ENCODE peak calls at places on chromosomes 12 and 14, in eight cellular contexts. P, X, I, M, T, Q, R and W are unnamed samples. For H3K4me1, the result is how much of the 10 kb centered on the place peaks cover.

GRCh38 chr14:58922211-58922940 is 266.1 kb upstream of the DAAM1 start:
- DNase-seq in P (no peak), X (no peak), I (no peak), M (no peak), T (no peak), Q (no peak), R (no peak), W (no peak)

GRCh38 chr12:131808744-131809371 is 19.3 kb upstream of the MMP17 start:
- DNase-seq in P (no peak), X (peak), I (no peak), M (no peak), T (no peak), Q (no peak), R (no peak), W (peak)

GRCh38 chr12:84113666-84114065 is 798.9 kb downstream of the SLC6A15 start:
- DNase-seq in P (no peak), X (no peak), I (no peak), M (no peak), T (no peak), Q (no peak), R (no peak), W (no peak)

GRCh38 chr14:61280526-61281185 is 482 bp downstream of the TMEM30B start:
- DNase-seq in P (peak), X (peak), I (peak), M (no peak), T (peak), Q (peak), R (peak), W (no peak)

GRCh38 chr14:92847220-92848148 is 53.4 kb downstream of the GOLGA5 start:
- DNase-seq in P (no peak), X (no peak), I (no peak), M (no peak), T (no peak), Q (no peak), R (no peak), W (no peak)

GRCh38 chr12:34294671-34295365 is 272.5 kb downstream of the ALG10 start:
- DNase-seq in P (no peak), X (peak), I (peak), M (no peak), T (no peak), Q (no peak), R (no peak), W (no peak)

GRCh38 chr14:104145826-104146642 is 7.6 kb downstream of the KIF26A start:
- DNase-seq in P (no peak), X (no peak), I (peak), M (no peak), T (peak), Q (peak), R (peak), W (no peak)

GRCh38 chr12:131105736-131106356 is 152.1 kb downstream of the ADGRD1 start:
- DNase-seq in P (no peak), X (peak), I (no peak), M (no peak), T (no peak), Q (peak), R (peak), W (no peak)

GRCh38 chr14:51210594-51210993 is 29.5 kb upstream of the TMX1 start:
- DNase-seq in P (no peak), X (no peak), I (no peak), M (no peak), T (no peak), Q (no peak), R (no peak), W (no peak)

GRCh38 chr14:96961895-96962294 is 164.7 kb downstream of the VRK1 start:
- DNase-seq in P (no peak), X (no peak), I (no peak), M (no peak), T (no peak), Q (no peak), R (no peak), W (no peak)

DNA sequence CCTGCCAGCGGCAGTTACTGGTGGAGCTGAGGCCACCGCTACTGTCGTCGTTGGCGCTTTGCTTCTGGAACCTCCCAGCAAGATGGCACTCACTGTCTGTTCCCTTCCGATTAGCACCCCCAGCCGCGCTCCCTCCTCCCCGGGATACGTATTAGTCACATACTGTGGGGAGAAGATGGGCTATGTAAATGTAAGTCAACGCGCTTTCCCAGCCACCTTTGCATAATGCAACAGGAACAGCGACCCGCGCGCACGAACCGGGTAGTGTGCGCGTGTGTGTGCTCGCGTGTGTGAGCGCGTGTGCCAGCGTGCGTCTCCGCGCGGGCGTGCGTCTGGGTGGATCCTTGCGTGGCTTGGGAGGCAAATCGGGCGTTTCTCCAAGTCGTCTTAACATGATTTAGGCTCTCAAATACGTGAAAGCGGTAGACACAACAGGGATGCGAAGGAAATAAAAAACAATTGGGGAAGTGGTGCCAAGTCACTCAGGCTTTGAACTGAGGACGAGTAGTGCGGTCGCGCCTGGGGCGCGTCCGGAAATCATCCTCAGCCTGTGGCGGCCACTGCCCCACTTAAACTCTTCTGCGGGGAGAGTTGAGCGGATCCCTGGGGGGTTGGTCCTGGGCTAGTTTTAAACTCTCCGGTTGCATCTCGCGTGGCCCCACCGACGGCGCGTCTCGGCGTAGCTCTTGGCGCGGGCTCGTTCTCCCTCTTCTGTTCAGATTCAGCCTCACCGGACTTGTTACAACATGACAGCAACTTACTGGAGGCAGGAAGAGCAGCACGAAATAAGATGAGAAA is 1.8 kb downstream of the FLRT2 start:
- DNase-seq in P (peak), X (peak), I (peak), M (no peak), T (peak), Q (peak), R (peak), W (no peak)
- TF ChIP-seq CTCF in P (no peak), X (no peak), I (peak), M (no peak), T (peak), Q (no peak), R (peak), W (no peak)

DNA sequence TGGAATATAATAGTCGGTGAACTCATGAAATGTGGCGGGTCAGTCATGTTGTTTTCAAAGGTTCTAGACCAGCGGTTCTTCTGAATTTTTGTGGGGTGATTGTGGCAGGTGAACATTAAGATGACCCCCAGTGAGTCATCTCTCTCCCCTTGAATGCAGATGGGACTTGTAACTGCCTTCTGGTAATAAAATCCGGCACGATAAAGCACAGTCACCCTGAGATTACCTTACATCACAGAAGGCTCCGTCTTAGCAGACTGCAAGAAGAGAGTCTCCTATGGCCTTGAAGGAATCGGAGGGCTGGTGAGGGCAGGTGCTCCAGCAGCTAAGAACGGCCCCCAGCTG is 189.6 kb downstream of the FOXN3 start:
- DNase-seq in P (no peak), X (no peak), I (no peak), M (no peak), T (no peak), Q (no peak), R (no peak), W (no peak)
- H3K27ac ChIP-seq in P (no peak), X (no peak), I (peak), M (no peak), T (no peak), Q (peak), R (no peak), W (no peak)

GRCh38 chr14:101709962-101710891 is 51.3 kb upstream of the PPP2R5C start:
- DNase-seq in P (no peak), X (no peak), I (no peak), M (no peak), T (no peak), Q (peak), R (no peak), W (no peak)

GRCh38 chr14:101708853-101709532 is 52.5 kb upstream of the PPP2R5C start:
- DNase-seq in P (no peak), X (no peak), I (no peak), M (no peak), T (no peak), Q (peak), R (no peak), W (no peak)

GRCh38 chr14:101713641-101714349 is 47.7 kb upstream of the PPP2R5C start:
- DNase-seq in P (no peak), X (no peak), I (no peak), M (no peak), T (no peak), Q (peak), R (no peak), W (no peak)

GRCh38 chr14:101709533-101709881 is 52.0 kb upstream of the PPP2R5C start:
- DNase-seq in P (no peak), X (no peak), I (no peak), M (no peak), T (no peak), Q (peak), R (no peak), W (no peak)

DNA sequence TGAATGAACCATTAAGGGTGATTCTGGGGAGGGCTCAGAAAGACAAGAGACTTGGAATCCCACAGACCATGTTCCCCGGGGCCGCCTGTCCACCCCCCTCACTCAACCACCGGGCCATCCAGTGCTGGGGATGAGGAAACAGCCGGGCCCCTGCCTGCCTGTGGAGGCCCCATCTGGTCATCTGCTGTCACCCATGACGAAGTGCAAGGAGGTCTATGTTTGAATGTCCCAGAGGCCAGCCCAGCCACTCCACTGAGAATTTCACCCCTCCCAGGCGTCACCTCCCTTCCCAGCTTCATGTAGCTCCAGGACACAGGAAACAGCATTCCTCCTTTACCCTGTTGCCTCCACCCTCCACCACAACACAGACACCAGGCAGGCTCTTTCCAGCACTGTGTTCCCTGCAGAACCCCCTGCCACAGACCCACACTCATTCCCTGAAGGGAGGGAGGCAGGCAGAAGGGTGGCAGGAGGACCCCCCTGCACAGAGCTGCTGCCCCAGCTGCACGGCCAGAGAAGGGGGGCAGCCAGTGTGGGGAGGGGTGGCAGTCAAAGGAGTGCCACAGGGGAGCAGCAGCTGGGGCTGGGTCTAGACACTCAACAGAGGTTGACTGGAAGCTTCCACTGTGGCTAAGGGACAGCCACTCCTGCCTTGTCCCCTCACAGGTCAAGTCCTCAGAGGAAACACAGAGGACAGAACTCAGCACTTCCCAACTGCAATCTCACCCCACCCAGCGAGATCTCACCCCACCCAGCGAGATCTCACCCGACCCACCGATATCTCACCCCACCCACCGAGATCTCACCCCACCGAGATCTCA is 50.3 kb upstream of the PPP2R5C start:
- DNase-seq in P (no peak), X (no peak), I (no peak), M (no peak), T (no peak), Q (peak), R (no peak), W (no peak)
- H3K4me1 ChIP-seq in P (under half), X (under half), I (under half), M (under half), T (under half), Q (under half), R (under half), W (under half)

GRCh38 chr12:94204647-94205247 is 56.4 kb downstream of the PLXNC1 start:
- DNase-seq in P (no peak), X (no peak), I (no peak), M (peak), T (no peak), Q (no peak), R (no peak), W (peak)

GRCh38 chr12:94202245-94203180 is 54.1 kb downstream of the PLXNC1 start:
- DNase-seq in P (no peak), X (no peak), I (no peak), M (no peak), T (no peak), Q (no peak), R (no peak), W (peak)

GRCh38 chr12:94205738-94206310 is 57.4 kb downstream of the PLXNC1 start:
- DNase-seq in P (no peak), X (no peak), I (no peak), M (peak), T (no peak), Q (no peak), R (no peak), W (peak)

GRCh38 chr12:94203181-94203546 is 54.8 kb downstream of the PLXNC1 start:
- DNase-seq in P (no peak), X (no peak), I (no peak), M (no peak), T (no peak), Q (no peak), R (no peak), W (no peak)

DNA sequence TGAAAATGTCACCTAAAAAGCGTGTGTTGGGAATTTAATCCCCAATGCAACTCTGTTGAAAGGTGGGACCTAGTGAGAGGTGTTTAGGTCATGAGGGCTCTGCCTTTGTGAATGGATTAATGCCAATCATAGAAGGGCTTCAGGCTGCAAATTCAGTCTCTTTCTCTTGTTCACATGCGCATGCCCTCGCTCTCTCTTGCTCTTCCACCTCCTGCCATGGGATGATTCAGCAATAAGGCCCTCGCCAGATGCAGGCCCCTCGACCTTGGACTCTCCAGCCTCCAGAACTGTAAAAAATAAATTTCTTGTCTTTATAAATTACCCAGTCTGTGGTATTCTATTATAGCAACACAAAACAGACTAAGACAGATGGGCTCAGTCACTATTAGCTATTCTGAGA is 55.4 kb downstream of the PLXNC1 start:
- DNase-seq in P (no peak), X (no peak), I (no peak), M (no peak), T (no peak), Q (no peak), R (no peak), W (no peak)
- TF ChIP-seq CTCF in P (no peak), X (no peak), I (no peak), M (no peak), T (no peak), Q (no peak), R (no peak), W (no peak)

GRCh38 chr14:88563845-88564244 is 1.0 kb downstream of the ZC3H14 start:
- DNase-seq in P (no peak), X (no peak), I (no peak), M (no peak), T (no peak), Q (no peak), R (no peak), W (no peak)
- H3K27ac ChIP-seq in P (peak), X (peak), I (peak), M (no peak), T (peak), Q (peak), R (peak), W (no peak)

DNA sequence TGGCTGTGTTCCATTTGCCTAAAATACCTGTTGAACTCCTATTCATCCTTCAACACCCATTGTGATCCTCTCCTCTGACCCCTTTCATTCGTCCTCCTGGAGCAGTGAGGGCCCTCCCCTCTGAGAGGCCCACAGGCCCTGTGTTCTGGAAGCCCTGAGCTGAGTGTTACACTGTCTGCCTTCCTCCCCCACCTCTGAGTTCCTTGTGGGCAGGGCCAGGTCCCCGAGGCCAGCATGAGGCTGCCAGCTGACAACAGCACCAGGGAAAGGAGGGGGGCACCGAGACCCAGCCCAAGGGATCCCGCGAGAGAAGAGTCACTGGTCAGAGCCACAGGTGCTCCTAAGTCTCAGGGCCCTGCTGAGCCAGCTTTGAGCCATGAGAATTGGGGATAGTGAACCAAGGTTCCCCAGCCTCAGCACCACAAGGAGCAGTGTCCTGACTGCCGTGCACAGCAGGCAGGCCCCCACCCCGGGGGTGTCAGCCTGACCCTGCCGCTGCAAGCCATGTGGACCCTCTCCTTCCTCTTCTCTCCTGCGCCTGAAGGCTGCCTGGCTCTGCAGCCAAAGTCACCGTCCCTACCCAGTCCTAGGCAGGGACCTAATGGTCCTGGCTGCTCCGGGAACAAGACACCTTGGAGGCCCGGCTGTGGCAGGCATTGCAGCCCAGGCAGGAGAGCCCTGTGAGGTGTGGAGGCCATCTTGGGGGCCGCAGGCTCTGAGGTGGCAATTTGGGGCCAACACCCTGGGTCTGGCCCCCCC is 52.5 kb downstream of the BEGAIN start:
- DNase-seq in P (peak), X (no peak), I (peak), M (no peak), T (peak), Q (peak), R (peak), W (no peak)
- H3K4me1 ChIP-seq in P (under half), X (under half), I (under half), M (under half), T (under half), Q (under half), R (under half), W (under half)

GRCh38 chr12:26861690-26862089 is 28.7 kb upstream of the ITPR2 start:
- DNase-seq in P (no peak), X (no peak), I (no peak), M (no peak), T (no peak), Q (no peak), R (no peak), W (no peak)

GRCh38 chr12:26867084-26867483 is 34.1 kb upstream of the ITPR2 start:
- DNase-seq in P (no peak), X (no peak), I (no peak), M (peak), T (no peak), Q (no peak), R (no peak), W (no peak)

GRCh38 chr12:26868505-26869494 is 35.8 kb upstream of the ITPR2 start:
- DNase-seq in P (no peak), X (no peak), I (no peak), M (no peak), T (no peak), Q (no peak), R (no peak), W (no peak)

GRCh38 chr12:26857465-26858176 is 24.6 kb upstream of the ITPR2 start:
- DNase-seq in P (no peak), X (no peak), I (no peak), M (no peak), T (peak), Q (no peak), R (no peak), W (no peak)

GRCh38 chr12:26863515-26863914 is 30.5 kb upstream of the ITPR2 start:
- DNase-seq in P (no peak), X (no peak), I (no peak), M (peak), T (no peak), Q (no peak), R (no peak), W (peak)
- TF ChIP-seq CTCF in P (no peak), X (no peak), I (no peak), M (peak), T (peak), Q (no peak), R (peak), W (peak)

DNA sequence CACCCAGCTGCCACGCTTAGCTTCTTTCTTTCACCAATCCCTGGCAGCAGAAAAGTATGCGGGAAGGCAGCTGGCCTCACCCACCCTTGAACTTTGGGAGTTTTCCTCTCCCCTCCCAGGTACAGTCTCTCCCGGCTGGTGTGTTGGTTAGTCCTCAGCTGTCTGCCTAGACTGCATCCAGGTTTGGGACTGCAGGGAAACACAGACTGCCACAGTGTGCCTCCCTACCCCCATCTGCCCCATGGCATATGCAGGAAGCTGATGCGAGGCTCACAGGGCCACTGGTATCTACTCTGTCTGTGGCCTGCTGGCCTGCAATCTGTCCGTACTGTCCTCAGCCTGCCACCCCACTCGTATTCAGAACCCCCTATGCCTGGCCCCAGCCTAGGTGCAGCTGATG is 2.1 kb downstream of the CD9 start:
- DNase-seq in P (no peak), X (no peak), I (no peak), M (no peak), T (no peak), Q (no peak), R (no peak), W (no peak)
- H3K27ac ChIP-seq in P (peak), X (peak), I (peak), M (no peak), T (peak), Q (peak), R (peak), W (no peak)

GRCh38 chr12:95611676-95612309 is 60.5 kb upstream of the USP44 start:
- DNase-seq in P (no peak), X (no peak), I (no peak), M (no peak), T (no peak), Q (no peak), R (no peak), W (no peak)

GRCh38 chr12:95607642-95608041 is 56.4 kb upstream of the USP44 start:
- DNase-seq in P (no peak), X (no peak), I (no peak), M (no peak), T (no peak), Q (no peak), R (no peak), W (no peak)

GRCh38 chr12:95605875-95606274 is 54.6 kb upstream of the USP44 start:
- DNase-seq in P (peak), X (no peak), I (no peak), M (no peak), T (no peak), Q (no peak), R (no peak), W (no peak)

GRCh38 chr12:95605087-95605486 is 53.8 kb upstream of the USP44 start:
- DNase-seq in P (no peak), X (no peak), I (no peak), M (no peak), T (no peak), Q (no peak), R (no peak), W (no peak)

GRCh38 chr12:95608252-95609033 is 57.2 kb upstream of the USP44 start:
- DNase-seq in P (peak), X (peak), I (peak), M (no peak), T (no peak), Q (peak), R (peak), W (no peak)
- H3K4me1 ChIP-seq in P (under half), X (under half), I (under half), M (under half), T (under half), Q (under half), R (under half), W (under half)